ENCODE peak calls at places on chromosome 13, in six cellular contexts. J, H, P, V, Q and T are unnamed samples.

GRCh38 chr13:107339209-107339608 is 771.3 kb upstream of the ARGLU1 start:
- DNase-seq in J (no peak), P (no peak), Q (peak; percentile 67), V (no peak), H (no peak), T (peak; percentile 69)

GRCh38 chr13:93794197-93794885 is 567.7 kb downstream of the GPC6 start:
- DNase-seq in V (no peak), H (no peak), P (no peak), Q (no peak), J (no peak), T (peak; percentile 42)

GRCh38 chr13:66402071-66402470 is 828.1 kb downstream of the PCDH9 start:
- DNase-seq in H (no peak), V (no peak), P (no peak), J (no peak), Q (no peak), T (no peak)

GRCh38 chr13:42363941-42364612 is 92.1 kb downstream of the AKAP11 start:
- DNase-seq in J (peak; percentile 38), Q (peak; percentile 66), P (no peak), H (no peak), V (no peak), T (peak; percentile 17)

GRCh38 chr13:110869805-110870706 is 44.8 kb downstream of the ANKRD10 start:
- DNase-seq in H (peak; percentile 59), Q (peak; percentile 100), P (no peak), V (peak; percentile 99), J (peak; percentile 74), T (peak; percentile 100)

GRCh38 chr13:71587778-71588177 is 279.2 kb downstream of the DACH1 start:
- DNase-seq in V (no peak), Q (no peak), H (no peak), P (no peak), J (no peak), T (no peak)

GRCh38 chr13:60398949-60399589 is 2.0 kb downstream of the TDRD3 start:
- DNase-seq in P (no peak), J (no peak), Q (peak; percentile 34), V (no peak), H (no peak), T (peak; percentile 43)

GRCh38 chr13:44397766-44398223 is 24.2 kb downstream of the SERP2 start:
- DNase-seq in J (no peak), P (no peak), Q (peak; percentile 82), H (no peak), V (no peak), T (peak; percentile 20)

GRCh38 chr13:90089051-90089450 is 1258.4 kb upstream of the MIR17HG start:
- DNase-seq in H (no peak), Q (no peak), J (no peak), V (no peak), P (no peak), T (no peak)

GRCh38 chr13:63206431-63206830 is 1790.8 kb upstream of the PCDH20 start:
- DNase-seq in J (no peak), V (no peak), H (no peak), Q (no peak), P (no peak), T (peak; percentile 39)

GRCh38 chr13:44967656-44968451 is 21.4 kb downstream of the NUFIP1 start:
- DNase-seq in H (no peak), J (no peak), P (no peak), V (no peak), Q (peak; percentile 44), T (peak; percentile 31)

GRCh38 chr13:89514534-89515312 is 1832.8 kb upstream of the MIR17HG start:
- DNase-seq in J (no peak), Q (peak; percentile 63), V (no peak), P (peak; percentile 53), H (no peak), T (peak; percentile 8)

GRCh38 chr13:23609414-23610186 is 39.4 kb downstream of the TNFRSF19 start:
- DNase-seq in Q (peak; percentile 22), V (no peak), P (no peak), H (no peak), J (no peak), T (peak; percentile 77)

GRCh38 chr13:22948421-22948820 is 232.4 kb upstream of the SGCG start:
- DNase-seq in Q (no peak), V (no peak), P (no peak), H (peak; percentile 1), J (no peak), T (no peak)

GRCh38 chr13:98992355-98992754 is 14.5 kb upstream of the DOCK9 start:
- DNase-seq in V (no peak), J (no peak), H (no peak), Q (no peak), P (no peak), T (peak; percentile 19)

GRCh38 chr13:46665630-46666482 is 112.9 kb downstream of the LRCH1 start:
- DNase-seq in V (no peak), Q (peak; percentile 54), J (no peak), P (no peak), H (no peak), T (no peak)

GRCh38 chr13:46665243-46665629 is 112.3 kb downstream of the LRCH1 start:
- DNase-seq in P (no peak), V (no peak), H (no peak), J (no peak), Q (no peak), T (no peak)

GRCh38 chr13:46668302-46668720 is 115.3 kb downstream of the LRCH1 start:
- DNase-seq in P (no peak), V (no peak), J (no peak), Q (peak; percentile 74), H (no peak), T (peak; percentile 95)

GRCh38 chr13:46667687-46668281 is 114.8 kb downstream of the LRCH1 start:
- DNase-seq in V (no peak), J (no peak), Q (peak; percentile 60), P (no peak), H (no peak), T (no peak)

DNA sequence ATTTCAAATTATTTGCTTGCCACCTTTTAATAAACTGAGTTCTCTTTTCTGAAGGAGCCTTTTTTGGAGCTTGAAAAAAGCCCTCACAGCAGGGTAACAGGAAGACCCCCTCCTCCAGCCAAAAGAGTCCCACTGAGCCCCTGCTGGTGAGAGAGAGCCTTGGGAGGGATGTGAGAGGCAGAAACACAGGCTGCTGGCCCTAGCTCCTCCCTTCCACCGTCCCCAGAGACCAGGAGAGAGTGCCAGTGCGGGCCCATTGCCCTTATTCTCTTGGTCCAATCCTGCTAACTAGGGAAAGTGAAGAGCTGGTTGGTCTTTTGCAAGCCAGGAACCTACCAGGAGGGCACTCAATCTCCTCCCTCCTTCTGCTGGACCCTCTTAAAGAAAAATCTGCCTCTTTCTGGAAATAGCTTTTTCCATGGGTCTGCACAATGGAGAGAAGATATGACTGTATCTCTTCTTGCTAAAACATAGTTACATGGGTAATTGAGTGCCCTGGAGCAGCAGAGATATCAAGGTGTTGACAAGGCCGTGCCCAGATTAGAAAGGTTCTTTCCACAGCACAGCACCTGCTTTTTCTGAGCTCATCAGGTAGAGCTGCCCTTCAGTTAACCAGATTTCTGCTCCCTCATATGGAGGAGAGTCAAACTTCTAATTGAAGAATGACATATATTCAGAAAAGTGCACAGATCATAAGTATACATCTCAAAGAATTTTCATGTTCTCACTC is 113.9 kb downstream of the LRCH1 start:
- DNase-seq in P (no peak), Q (no peak), H (peak; percentile 65), V (no peak), J (peak; percentile 81), T (no peak)
- H4K91ac ChIP-seq in P (no peak overlapping the region), Q (no peak overlapping the region), H (no peak overlapping the region), V (no peak overlapping the region), J (no peak overlapping the region), T (no peak overlapping the region)

GRCh38 chr13:30293995-30294394 is 13.4 kb downstream of the KATNAL1 start:
- DNase-seq in P (no peak), V (no peak), Q (no peak), H (no peak), J (no peak), T (no peak)

GRCh38 chr13:30292325-30292724 is 15.0 kb downstream of the KATNAL1 start:
- DNase-seq in V (no peak), Q (no peak), P (no peak), J (no peak), H (no peak), T (no peak)

GRCh38 chr13:30290812-30291436 is 16.4 kb downstream of the KATNAL1 start:
- DNase-seq in H (no peak), P (no peak), J (no peak), Q (peak; percentile 25), V (no peak), T (no peak)

DNA sequence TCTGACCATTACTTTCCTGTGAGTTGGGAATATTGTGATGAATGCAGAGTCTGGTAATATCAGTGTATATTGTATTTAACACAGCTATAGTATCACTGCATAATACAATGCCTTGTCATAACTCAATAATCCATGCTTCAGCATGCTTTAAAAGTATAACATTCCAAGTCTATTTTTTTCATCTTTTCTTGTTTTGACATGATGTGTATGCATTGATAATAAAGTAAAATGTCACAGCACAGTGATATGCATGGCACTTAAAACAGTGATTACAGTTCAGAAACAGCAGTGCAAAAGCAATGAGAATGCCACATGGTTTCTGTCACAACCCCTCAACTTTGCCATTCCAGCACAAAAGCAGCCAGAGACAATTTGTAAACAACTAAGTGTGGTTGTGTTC is 17.8 kb downstream of the KATNAL1 start:
- DNase-seq in V (no peak), J (no peak), Q (no peak), H (no peak), P (no peak), T (no peak)
- H3K4me1 ChIP-seq in V (peaks cover 3% of the 10 kb centered on the region), J (peaks cover 11% of the 10 kb centered on the region), Q (no peaks in the 10 kb centered on the region), H (peaks cover 8% of the 10 kb centered on the region), P (no peaks in the 10 kb centered on the region), T (peaks cover 2% of the 10 kb centered on the region)

DNA sequence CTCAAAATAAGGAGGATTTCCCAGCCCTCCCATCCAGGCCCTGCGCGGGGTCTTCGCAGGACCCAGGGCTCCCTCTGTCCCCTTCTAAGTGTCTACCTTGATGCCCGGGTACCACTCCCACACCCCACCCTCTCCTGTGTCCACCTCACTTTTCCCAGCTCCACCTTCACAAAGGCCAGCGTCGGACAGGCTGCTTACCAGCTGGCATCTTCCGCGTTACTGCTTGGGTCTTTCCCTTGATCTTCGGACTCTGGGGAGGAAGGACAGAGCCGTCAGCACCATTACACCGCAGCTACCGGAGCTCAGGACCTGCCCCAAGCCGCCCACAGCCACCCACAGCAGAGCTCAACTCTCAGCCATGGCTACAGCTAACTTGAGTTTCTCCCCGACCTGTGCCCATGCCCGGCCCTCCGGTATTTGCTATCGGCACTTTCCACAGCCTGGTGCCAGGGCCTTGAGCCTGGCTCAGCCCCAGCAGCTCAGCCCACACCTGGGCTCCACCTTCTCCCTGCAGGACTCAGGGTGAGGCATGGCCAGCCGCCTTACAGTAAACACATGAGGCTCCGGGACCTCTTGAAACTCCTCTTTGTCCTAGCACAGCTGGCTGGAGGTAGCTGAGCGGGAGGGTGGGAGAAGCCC is 3.8 kb downstream of the C13orf46 start:
- DNase-seq in P (no peak), H (no peak), V (no peak), J (no peak), Q (no peak), T (no peak)
- H4K91ac ChIP-seq in P (no peak overlapping the region), H (no peak overlapping the region), V (no peak overlapping the region), J (no peak overlapping the region), Q (no peak overlapping the region), T (no peak overlapping the region)

DNA sequence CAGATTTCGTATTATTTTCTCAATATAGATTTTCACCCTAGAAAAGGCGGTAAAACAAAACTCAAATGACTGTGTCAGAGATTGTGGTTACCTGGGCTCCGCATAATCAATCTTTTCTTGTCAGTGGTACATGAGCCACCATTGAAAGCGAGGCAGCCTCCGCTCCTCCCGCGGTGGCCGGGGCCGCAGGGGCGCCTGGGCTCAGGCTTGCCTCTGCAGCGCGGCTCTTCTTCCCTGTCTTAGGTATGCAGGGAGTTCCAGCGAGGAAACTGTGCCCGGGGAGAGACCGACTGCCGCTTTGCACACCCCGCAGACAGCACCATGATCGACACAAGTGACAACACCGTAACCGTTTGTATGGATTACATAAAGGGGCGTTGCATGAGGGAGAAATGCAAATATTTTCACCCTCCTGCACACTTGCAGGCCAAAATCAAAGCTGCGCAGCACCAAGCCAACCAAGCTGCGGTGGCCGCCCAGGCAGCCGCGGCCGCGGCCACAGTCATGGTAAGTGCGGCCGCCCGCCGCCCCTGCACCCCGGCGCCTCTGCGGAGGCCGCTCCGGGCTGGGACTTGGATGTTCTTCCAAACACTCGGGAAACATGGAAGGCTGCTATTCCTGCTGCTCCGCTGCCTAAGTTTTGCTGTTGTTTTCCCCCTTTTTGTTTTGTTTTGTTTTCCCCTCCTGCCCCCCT is 87.3 kb upstream of the RAP2A start:
- DNase-seq in J (no peak), H (no peak), V (no peak), Q (no peak), P (no peak), T (no peak)
- H3K4me1 ChIP-seq in J (no peaks in the 10 kb centered on the region), H (peaks cover 2% of the 10 kb centered on the region), V (no peaks in the 10 kb centered on the region), Q (no peaks in the 10 kb centered on the region), P (no peaks in the 10 kb centered on the region), T (peaks cover 2% of the 10 kb centered on the region)